ENCODE peak calls at places on chromosome 18, in nine cellular contexts. D, O, E, S, U, F, P, A and V are unnamed samples.

GRCh38 chr18:64409511-64409910 is 260.6 kb upstream of the LINC00305 start:
- DNase-seq in P (no peak), U (no peak), A (no peak), F (no peak), O (no peak), E (no peak), D (peak), S (peak), V (no peak)

GRCh38 chr18:79818036-79818435 is 20.3 kb downstream of the KCNG2 start:
- DNase-seq in S (peak), O (no peak), F (no peak), E (no peak), A (no peak), P (no peak), U (no peak), D (no peak), V (no peak)

GRCh38 chr18:12233378-12233777 is 20.8 kb upstream of the CIDEA start:
- DNase-seq in D (no peak), A (no peak), E (peak), S (peak), F (no peak), U (no peak), O (no peak), P (no peak), V (no peak)

GRCh38 chr18:532023-532422 is 31.5 kb upstream of the COLEC12 start:
- DNase-seq in A (peak), F (no peak), U (no peak), S (no peak), O (no peak), D (no peak), P (no peak), E (no peak), V (no peak)

GRCh38 chr18:46413684-46414083 is 243.3 kb downstream of the LOXHD1 start:
- DNase-seq in P (no peak), A (no peak), F (no peak), O (no peak), S (no peak), E (no peak), U (no peak), D (no peak), V (no peak)

GRCh38 chr18:67599277-67599676 is 82.8 kb upstream of the DSEL start:
- DNase-seq in U (no peak), A (no peak), O (no peak), P (no peak), D (peak), E (peak), F (no peak), S (peak), V (peak)

GRCh38 chr18:48002933-48003365 is 72.5 kb upstream of the SMAD2 start:
- DNase-seq in F (peak), S (peak), O (peak), A (peak), P (no peak), U (no peak), E (peak), D (no peak), V (no peak)

GRCh38 chr18:48493856-48494255 is 45.0 kb upstream of the CTIF start:
- DNase-seq in F (no peak), E (no peak), S (no peak), A (no peak), O (no peak), U (no peak), D (peak), P (no peak), V (no peak)

GRCh38 chr18:3264362-3264761 is 2.4 kb downstream of the MYL12B start:
- DNase-seq in D (peak), E (no peak), U (no peak), A (no peak), F (no peak), O (no peak), S (no peak), P (no peak), V (no peak)

GRCh38 chr18:46096651-46097300 is 1.3 kb downstream of the ATP5F1A start:
- DNase-seq in A (no peak), U (no peak), O (no peak), D (peak), E (no peak), F (no peak), P (no peak), S (peak), V (no peak)

GRCh38 chr18:43855376-43855775 is 578.1 kb upstream of the SYT4 start:
- DNase-seq in E (no peak), U (no peak), D (no peak), O (no peak), P (no peak), A (no peak), S (no peak), F (no peak), V (no peak)

GRCh38 chr18:58241026-58241679 is 197.1 kb downstream of the NEDD4L start:
- DNase-seq in O (no peak), D (no peak), A (no peak), P (no peak), U (no peak), F (no peak), E (no peak), S (no peak), V (no peak)

GRCh38 chr18:12515550-12515949 is 107.8 kb downstream of the PRELID3A start:
- DNase-seq in A (no peak), E (no peak), O (no peak), U (no peak), D (no peak), S (peak), P (no peak), F (no peak), V (no peak)

GRCh38 chr18:61797691-61798590 is 94.9 kb downstream of the RNF152 start:
- DNase-seq in U (no peak), O (no peak), P (no peak), S (no peak), A (no peak), E (no peak), F (no peak), D (no peak), V (no peak)

GRCh38 chr18:159037-159652 is 788 bp downstream of the USP14 start:
- DNase-seq in E (peak), D (no peak), S (peak), U (no peak), O (no peak), A (no peak), F (peak), P (no peak), V (no peak)

GRCh38 chr18:8003878-8004675 is 437.0 kb downstream of the PTPRM start:
- DNase-seq in D (peak), F (no peak), S (peak), O (no peak), E (no peak), P (no peak), A (no peak), U (no peak), V (no peak)

GRCh38 chr18:59414254-59414653 is 55.2 kb upstream of the LMAN1 start:
- DNase-seq in F (no peak), O (no peak), E (no peak), P (no peak), S (no peak), A (no peak), D (no peak), U (no peak), V (no peak)

GRCh38 chr18:44852818-44853217 is 172.1 kb downstream of the SETBP1 start:
- DNase-seq in P (no peak), F (no peak), A (no peak), E (no peak), D (no peak), U (no peak), O (no peak), S (no peak), V (no peak)

GRCh38 chr18:58827886-58828285 is 36.8 kb upstream of the ZNF532 start:
- DNase-seq in D (no peak), A (no peak), E (no peak), O (no peak), F (no peak), U (no peak), P (no peak), S (no peak), V (no peak)

GRCh38 chr18:21739604-21740473 is 753 bp upstream of the MIB1 start:
- DNase-seq in E (no peak), A (no peak), U (no peak), S (no peak), O (no peak), P (no peak), D (peak), F (no peak), V (no peak)

GRCh38 chr18:12838178-12838634 is 45.8 kb downstream of the PTPN2 start:
- DNase-seq in P (no peak), D (peak), E (peak), S (peak), U (peak), O (no peak), F (peak), A (peak), V (peak)

GRCh38 chr18:69599377-69599776 is 198.7 kb downstream of the DOK6 start:
- DNase-seq in O (no peak), S (no peak), E (no peak), U (no peak), P (no peak), F (no peak), D (no peak), A (no peak), V (no peak)

GRCh38 chr18:25651553-25651952 is 299.6 kb upstream of the ZNF521 start:
- DNase-seq in E (no peak), A (no peak), U (no peak), F (no peak), D (no peak), S (no peak), O (no peak), P (no peak), V (no peak)

GRCh38 chr18:78737006-78737915 is 242.4 kb upstream of the SALL3 start:
- DNase-seq in A (no peak), S (no peak), F (no peak), O (no peak), P (no peak), D (no peak), E (no peak), U (no peak), V (no peak)

GRCh38 chr18:63317982-63318881 is 1.3 kb downstream of the BCL2 start:
- DNase-seq in U (peak), E (peak), A (no peak), P (peak), O (no peak), D (no peak), F (no peak), S (no peak), V (no peak)

GRCh38 chr18:23884712-23885375 is 129.7 kb upstream of the TTC39C start:
- DNase-seq in P (no peak), D (no peak), S (no peak), F (no peak), A (peak), O (no peak), E (peak), U (no peak), V (no peak)

GRCh38 chr18:52339891-52340371 is at the start of gene DCC:
- DNase-seq in P (no peak), E (peak), O (no peak), S (peak), F (peak), U (no peak), A (peak), D (peak), V (no peak)

DNA sequence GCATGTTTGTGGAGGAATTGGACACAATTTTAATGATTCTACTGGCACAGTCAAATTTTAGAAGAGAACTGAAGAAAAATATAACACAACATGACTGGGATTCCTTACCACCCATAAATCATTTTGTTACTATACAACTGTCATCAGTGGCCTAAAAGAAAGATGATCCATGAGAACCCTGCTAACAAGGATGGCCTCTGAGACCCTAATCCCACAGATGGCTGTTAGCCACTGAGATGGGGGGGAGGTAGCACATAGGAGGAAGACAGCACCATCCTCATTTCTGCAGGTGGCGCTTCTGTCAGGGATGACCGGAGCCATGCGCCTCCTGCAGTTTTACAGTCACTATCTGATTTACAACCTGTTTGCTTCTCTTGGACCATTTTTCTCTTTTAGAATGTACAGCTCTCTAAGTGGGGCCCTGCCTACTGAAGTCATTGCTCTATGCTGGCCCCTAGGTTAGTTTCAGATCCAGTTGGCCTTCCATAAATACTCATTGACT is 279.8 kb downstream of the NAPG start:
- DNase-seq in S (no peak), D (no peak), P (no peak), E (no peak), A (no peak), O (no peak), F (no peak), U (no peak), V (no peak)
- TF ChIP-seq CTCF in S (no peak), D (no peak), P (no peak), E (no peak), A (no peak), O (no peak), F (no peak), U (no peak), V (no peak)

GRCh38 chr18:77161954-77162353 is 29.4 kb upstream of the MBP start:
- DNase-seq in F (no peak), P (no peak), D (no peak), U (no peak), O (no peak), S (no peak), A (no peak), E (peak), V (no peak)

GRCh38 chr18:77164026-77164425 is 31.4 kb upstream of the MBP start:
- DNase-seq in A (no peak), U (no peak), P (no peak), S (no peak), O (no peak), E (no peak), F (no peak), D (no peak), V (no peak)

GRCh38 chr18:77162580-77162979 is 30.0 kb upstream of the MBP start:
- DNase-seq in F (no peak), S (no peak), E (no peak), A (no peak), P (no peak), D (peak), O (no peak), U (no peak), V (no peak)

GRCh38 chr18:77157312-77157711 is 24.7 kb upstream of the MBP start:
- DNase-seq in F (no peak), U (no peak), S (no peak), P (no peak), E (no peak), D (no peak), O (no peak), A (no peak), V (no peak)

DNA sequence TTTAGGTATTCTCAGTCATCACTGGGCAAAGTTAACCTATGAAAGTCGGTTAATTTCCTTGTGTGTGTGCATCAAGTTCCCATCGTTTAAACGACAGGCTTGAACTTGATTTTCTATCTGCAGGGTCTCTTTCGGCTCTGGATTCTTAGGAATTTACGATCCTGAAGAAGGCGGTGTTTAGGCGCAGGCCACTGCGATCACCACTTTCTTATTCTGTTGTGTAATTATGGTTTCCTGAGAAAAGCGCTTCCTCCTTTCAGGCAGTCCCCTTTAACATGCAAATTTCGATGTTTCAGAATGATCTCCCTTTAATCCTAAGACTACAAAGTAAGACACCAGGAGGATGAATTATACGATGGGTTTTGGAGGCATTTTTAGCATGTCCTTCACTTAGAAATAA is 27.9 kb upstream of the MBP start:
- DNase-seq in A (no peak), O (no peak), F (no peak), U (no peak), E (no peak), P (no peak), S (no peak), D (no peak), V (no peak)
- H3K4me3 ChIP-seq in A (no peak), O (no peak), F (no peak), U (no peak), E (no peak), P (no peak), S (no peak), D (no peak), V (no peak)

DNA sequence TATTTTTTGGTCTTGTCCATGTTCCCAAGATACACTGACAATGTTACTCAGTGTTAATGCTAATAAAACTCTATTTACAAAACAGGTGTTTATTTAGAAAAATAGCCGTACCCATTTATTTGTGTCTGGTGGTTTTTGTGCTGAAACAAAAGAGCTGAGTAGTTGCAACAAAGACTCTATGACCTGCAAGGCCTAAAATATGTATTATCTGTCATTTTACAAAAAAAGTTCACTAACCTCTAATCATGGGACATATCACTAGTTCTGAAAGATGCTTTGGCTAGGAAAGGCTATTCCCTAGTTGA is 59.2 kb upstream of the SLC25A52 start:
- DNase-seq in E (no peak), P (no peak), D (no peak), A (no peak), F (no peak), S (no peak), U (no peak), O (no peak), V (no peak)
- TF ChIP-seq CTCF in E (no peak), P (no peak), D (no peak), A (peak), F (no peak), S (no peak), U (no peak), O (no peak), V (no peak)

DNA sequence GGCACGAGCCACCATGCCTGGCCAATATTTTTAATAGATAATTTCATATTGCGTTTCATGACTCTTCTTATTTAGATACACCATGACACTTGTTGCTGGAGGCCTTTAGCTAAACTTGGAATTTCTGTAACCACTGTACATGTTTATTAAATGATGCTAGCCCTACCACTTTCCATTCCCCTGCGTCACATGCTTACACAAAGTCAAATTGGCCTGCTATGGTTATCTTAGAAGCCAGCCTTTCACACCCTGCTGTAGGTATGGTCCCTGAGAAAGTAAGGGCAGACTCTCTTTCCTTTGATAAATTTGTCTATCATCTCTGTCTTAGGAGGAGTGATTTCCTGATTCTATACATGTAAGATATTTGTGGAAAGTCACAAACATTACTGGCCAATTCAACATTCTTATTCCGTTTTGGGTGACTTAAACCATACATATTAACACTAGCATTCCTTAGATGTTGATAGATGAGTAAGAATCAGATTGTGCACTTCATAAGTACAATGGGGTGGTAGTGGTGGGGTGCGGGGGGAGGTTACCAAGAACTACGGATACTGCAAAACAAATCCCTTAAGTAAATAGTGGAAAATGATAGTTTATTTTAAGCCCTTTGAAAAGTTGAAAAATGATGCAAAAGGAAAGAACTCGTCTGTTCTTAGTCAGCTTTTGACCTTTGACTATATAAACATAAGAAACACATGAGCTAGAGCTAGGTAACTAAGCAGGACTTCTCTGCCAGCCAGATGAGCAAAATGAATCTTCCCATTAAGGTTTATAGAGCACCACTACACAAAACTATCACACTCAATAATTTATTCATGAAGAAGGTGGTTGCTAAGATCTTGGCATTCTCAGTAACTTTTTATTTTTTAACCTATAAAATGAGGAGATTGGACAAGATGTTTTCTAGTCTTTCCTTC is 7.9 kb upstream of the NDUFV2 start:
- DNase-seq in F (peak), U (no peak), P (no peak), S (peak), D (peak), A (peak), E (no peak), O (no peak), V (peak)
- H3K4me3 ChIP-seq in F (no peak), U (no peak), P (no peak), S (no peak), D (no peak), A (no peak), E (no peak), O (no peak), V (no peak)

DNA sequence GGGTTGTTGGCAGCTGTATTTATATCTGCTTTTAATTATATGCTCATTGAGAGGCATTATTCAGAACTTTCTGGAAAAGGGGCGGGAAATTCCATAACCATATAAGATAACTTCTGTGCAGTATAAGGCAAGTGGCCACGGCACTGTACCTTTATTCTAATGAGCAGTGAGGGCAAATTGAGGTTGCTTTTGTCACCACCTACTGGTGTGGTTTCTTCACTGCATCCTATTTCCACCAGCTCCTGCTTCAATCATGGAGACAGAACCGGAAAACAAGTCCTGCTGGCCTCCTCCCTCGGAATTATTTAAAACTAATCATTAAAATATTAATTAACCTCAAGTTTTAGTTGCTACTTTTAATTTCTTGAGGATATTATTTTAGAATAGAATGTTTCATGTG is 759.4 kb downstream of the CBLN2 start:
- DNase-seq in F (no peak), P (no peak), O (no peak), S (peak), D (peak), E (no peak), U (no peak), A (no peak), V (no peak)
- TF ChIP-seq CTCF in F (no peak), P (no peak), O (no peak), S (peak), D (peak), E (peak), U (no peak), A (peak), V (no peak)